ENCODE peak calls at places on chromosomes 4 and X, in nine cellular contexts. R is activated CD4-positive, alpha-beta T cell treated with anti-CD3 and anti-CD28 coated beads, Interleukin-2, amount 50 U/mL, for 1 hour; W is A172; B is CD4-positive, CD25-positive, alpha-beta regulatory T cell; Q is Caki2; A is GM20000; X is cardiac muscle cell; T is NCI-H345; D is ELF-1. O is an unnamed sample.
A peak's percentile ranks its signal among the peaks of the same experiment; 100 is the strongest.

GRCh38 chr4:21915761-21916160 is 32.8 kb downstream of the KCNIP4 start:
- DNase-seq in T (no peak), Q (no peak), X (no peak), A (no peak), D (no peak), B (no peak), R (no peak), W (no peak), O (no peak)

GRCh38 chrX:20061869-20062254 is 54.8 kb downstream of the MAP7D2 start:
- DNase-seq in R (no peak), A (no peak), D (no peak), Q (peak; percentile 48), T (no peak), W (peak; percentile 82), B (no peak), X (peak; percentile 6), O (no peak)

GRCh38 chrX:65871671-65872311 is 168.1 kb downstream of the VSIG4 start:
- DNase-seq in Q (peak; percentile 54), A (peak; percentile 3), W (peak; percentile 31), X (peak; percentile 4), T (no peak), R (no peak), D (peak; percentile 89), B (no peak), O (no peak)

GRCh38 chr4:27366424-27366823 is 505.8 kb downstream of the STIM2 start:
- DNase-seq in W (peak; percentile 6), T (no peak), Q (no peak), B (no peak), A (no peak), R (no peak), X (peak; percentile 65), D (no peak), O (no peak)

GRCh38 chrX:20968996-20969395 is 405.2 kb upstream of the CNKSR2 start:
- DNase-seq in T (no peak), R (no peak), B (no peak), X (peak; percentile 25), D (peak; percentile 50), Q (peak; percentile 32), A (no peak), W (peak; percentile 34), O (no peak)

GRCh38 chr4:99652596-99653436 is 4.8 kb downstream of the C4orf54 start:
- DNase-seq in D (no peak), B (no peak), T (peak; percentile 80), X (no peak), A (no peak), R (no peak), W (no peak), Q (no peak), O (no peak)

GRCh38 chr4:82584921-82585320 is 23.1 kb upstream of the TMEM150C start:
- DNase-seq in Q (no peak), B (no peak), D (no peak), T (no peak), R (no peak), A (no peak), X (no peak), W (no peak), O (no peak)

GRCh38 chr4:14264437-14264836 is 636.9 kb upstream of the BOD1L1 start:
- DNase-seq in R (no peak), Q (no peak), B (no peak), W (no peak), X (peak; percentile 35), A (no peak), D (peak; percentile 49), T (no peak), O (no peak)

GRCh38 chrX:93932471-93933220 is 258.6 kb downstream of the FAM133A start:
- DNase-seq in Q (no peak), A (no peak), X (no peak), D (no peak), B (no peak), T (no peak), W (no peak), R (no peak), O (peak; percentile 4)

GRCh38 chr4:81196126-81196650 is 18.8 kb downstream of the PRKG2 start:
- DNase-seq in B (no peak), A (no peak), W (no peak), T (no peak), R (no peak), D (no peak), X (no peak), Q (no peak), O (no peak)

GRCh38 chrX:15399901-15400500 is 15.8 kb upstream of the VEGFD start:
- DNase-seq in D (no peak), T (no peak), A (no peak), W (no peak), Q (no peak), R (no peak), X (peak; percentile 28), B (no peak), O (no peak)

GRCh38 chr4:55216871-55217635 is 91.7 kb upstream of the KDR start:
- DNase-seq in D (no peak), B (no peak), T (peak; percentile 25), Q (no peak), A (no peak), R (no peak), W (no peak), X (no peak), O (no peak)

GRCh38 chr4:61405307-61405706 is 205.2 kb downstream of the ADGRL3 start:
- DNase-seq in Q (no peak), R (no peak), X (no peak), D (no peak), A (no peak), W (no peak), T (no peak), B (no peak), O (no peak)

O was measured in prostate gland.